ENCODE peak calls at places on chromosomes 11 and 22, in ten cellular contexts. One of them, this sample, is unnamed.

GRCh38 chr11:74255741-74256369 is 55.6 kb downstream of the P4HA3 start:
- DNase-seq in HCT116: peak; percentile 29
- DNase-seq in gastrocnemius medialis: peak; percentile 36
- DNase-seq in uterus: peak; percentile 60
- DNase-seq in IMR-90: peak; percentile 63
- DNase-seq in thyroid gland: peak; percentile 65
- DNase-seq in tibial nerve: no peak
- DNase-seq in vagina: no peak
- DNase-seq in H1: peak; percentile 54
- DNase-seq in Peyer's patch: peak; percentile 78
- DNase-seq in this sample: no peak

GRCh38 chr11:108871152-108871551 is 206.3 kb downstream of the DDX10 start:
- DNase-seq in HCT116: no peak
- DNase-seq in gastrocnemius medialis: no peak
- DNase-seq in uterus: no peak
- DNase-seq in IMR-90: peak; percentile 75
- DNase-seq in thyroid gland: peak; percentile 4
- DNase-seq in tibial nerve: no peak
- DNase-seq in vagina: no peak
- DNase-seq in H1: no peak
- DNase-seq in Peyer's patch: peak; percentile 46
- DNase-seq in this sample: no peak

GRCh38 chr11:110432713-110433392 is 3.1 kb downstream of the FDX1 start:
- DNase-seq in HCT116: no peak
- DNase-seq in gastrocnemius medialis: no peak
- DNase-seq in uterus: no peak
- DNase-seq in IMR-90: peak; percentile 60
- DNase-seq in thyroid gland: no peak
- DNase-seq in tibial nerve: no peak
- DNase-seq in vagina: no peak
- DNase-seq in H1: no peak
- DNase-seq in Peyer's patch: no peak
- DNase-seq in this sample: no peak

GRCh38 chr11:97934572-97935208 is 1086.1 kb upstream of the CNTN5 start:
- DNase-seq in HCT116: no peak
- DNase-seq in gastrocnemius medialis: no peak
- DNase-seq in uterus: no peak
- DNase-seq in IMR-90: no peak
- DNase-seq in thyroid gland: no peak
- DNase-seq in tibial nerve: no peak
- DNase-seq in vagina: no peak
- DNase-seq in H1: no peak
- DNase-seq in Peyer's patch: no peak
- DNase-seq in this sample: no peak

GRCh38 chr11:61083601-61084147 is 18.6 kb upstream of the CD5 start:
- DNase-seq in HCT116: no peak
- DNase-seq in gastrocnemius medialis: no peak
- DNase-seq in uterus: no peak
- DNase-seq in IMR-90: no peak
- DNase-seq in thyroid gland: no peak
- DNase-seq in tibial nerve: no peak
- DNase-seq in vagina: no peak
- DNase-seq in H1: no peak
- DNase-seq in Peyer's patch: peak; percentile 79
- DNase-seq in this sample: no peak

GRCh38 chr11:1854132-1854948 is 1.5 kb downstream of the LSP1 start:
- DNase-seq in HCT116: no peak
- DNase-seq in gastrocnemius medialis: peak; percentile 86
- DNase-seq in uterus: no peak
- DNase-seq in IMR-90: no peak
- DNase-seq in thyroid gland: no peak
- DNase-seq in tibial nerve: no peak
- DNase-seq in vagina: no peak
- DNase-seq in H1: no peak
- DNase-seq in Peyer's patch: no peak
- DNase-seq in this sample: no peak

GRCh38 chr11:47163198-47163597 is 13.5 kb downstream of the ARFGAP2 start:
- DNase-seq in HCT116: no peak
- DNase-seq in gastrocnemius medialis: no peak
- DNase-seq in uterus: no peak
- DNase-seq in IMR-90: no peak
- DNase-seq in thyroid gland: no peak
- DNase-seq in tibial nerve: no peak
- DNase-seq in vagina: no peak
- DNase-seq in H1: no peak
- DNase-seq in Peyer's patch: no peak
- DNase-seq in this sample: no peak

GRCh38 chr11:116192509-116193206 is 580.1 kb downstream of the BUD13 start:
- DNase-seq in HCT116: no peak
- DNase-seq in gastrocnemius medialis: no peak
- DNase-seq in uterus: no peak
- DNase-seq in IMR-90: no peak
- DNase-seq in thyroid gland: no peak
- DNase-seq in tibial nerve: no peak
- DNase-seq in vagina: no peak
- DNase-seq in H1: no peak
- DNase-seq in Peyer's patch: no peak
- DNase-seq in this sample: no peak

GRCh38 chr11:124219126-124219525 is 21.8 kb upstream of the OR8G1 start:
- DNase-seq in HCT116: no peak
- DNase-seq in gastrocnemius medialis: no peak
- DNase-seq in uterus: no peak
- DNase-seq in IMR-90: no peak
- DNase-seq in thyroid gland: no peak
- DNase-seq in tibial nerve: no peak
- DNase-seq in vagina: no peak
- DNase-seq in H1: no peak
- DNase-seq in Peyer's patch: no peak
- DNase-seq in this sample: no peak

GRCh38 chr11:71490731-71491390 is 36.2 kb upstream of the KRTAP5-7 start:
- DNase-seq in HCT116: no peak
- DNase-seq in gastrocnemius medialis: peak; percentile 2
- DNase-seq in uterus: peak; percentile 7
- DNase-seq in IMR-90: no peak
- DNase-seq in thyroid gland: no peak
- DNase-seq in tibial nerve: no peak
- DNase-seq in vagina: no peak
- DNase-seq in H1: peak; percentile 37
- DNase-seq in Peyer's patch: no peak
- DNase-seq in this sample: peak; percentile 74

GRCh38 chr11:115421338-115422012 is 82.7 kb downstream of the CADM1 start:
- DNase-seq in HCT116: no peak
- DNase-seq in gastrocnemius medialis: no peak
- DNase-seq in uterus: no peak
- DNase-seq in IMR-90: no peak
- DNase-seq in thyroid gland: peak; percentile 18
- DNase-seq in tibial nerve: no peak
- DNase-seq in vagina: no peak
- DNase-seq in H1: no peak
- DNase-seq in Peyer's patch: no peak
- DNase-seq in this sample: no peak

GRCh38 chr11:34605481-34606325 is 15.2 kb upstream of the EHF start:
- DNase-seq in HCT116: no peak
- DNase-seq in gastrocnemius medialis: no peak
- DNase-seq in uterus: no peak
- DNase-seq in IMR-90: no peak
- DNase-seq in thyroid gland: no peak
- DNase-seq in tibial nerve: no peak
- DNase-seq in vagina: no peak
- DNase-seq in H1: no peak
- DNase-seq in Peyer's patch: no peak
- DNase-seq in this sample: no peak

GRCh38 chr22:46454910-46455269 is 82.5 kb downstream of the CELSR1 start:
- DNase-seq in HCT116: peak; percentile 65
- DNase-seq in gastrocnemius medialis: no peak
- DNase-seq in uterus: no peak
- DNase-seq in IMR-90: peak; percentile 10
- DNase-seq in thyroid gland: no peak
- DNase-seq in tibial nerve: no peak
- DNase-seq in vagina: no peak
- DNase-seq in H1: no peak
- DNase-seq in Peyer's patch: no peak
- DNase-seq in this sample: no peak

GRCh38 chr11:8263109-8263768 is 439 bp downstream of the LMO1 start:
- DNase-seq in HCT116: no peak
- DNase-seq in gastrocnemius medialis: peak; percentile 21
- DNase-seq in uterus: no peak
- DNase-seq in IMR-90: no peak
- DNase-seq in thyroid gland: no peak
- DNase-seq in tibial nerve: no peak
- DNase-seq in vagina: no peak
- DNase-seq in H1: peak; percentile 68
- DNase-seq in Peyer's patch: peak; percentile 30
- DNase-seq in this sample: peak; percentile 81

GRCh38 chr11:119056397-119056999 is 507 bp downstream of the HYOU1 start:
- DNase-seq in HCT116: no peak
- DNase-seq in gastrocnemius medialis: peak; percentile 28
- DNase-seq in uterus: no peak
- DNase-seq in IMR-90: peak; percentile 3
- DNase-seq in thyroid gland: peak; percentile 44
- DNase-seq in tibial nerve: no peak
- DNase-seq in vagina: no peak
- DNase-seq in H1: peak; percentile 84
- DNase-seq in Peyer's patch: peak; percentile 74
- DNase-seq in this sample: peak; percentile 24
- TF ChIP-seq CTCF in HCT116: no peak
- TF ChIP-seq CTCF in gastrocnemius medialis: no peak
- TF ChIP-seq CTCF in uterus: no peak
- TF ChIP-seq CTCF in IMR-90: no peak
- TF ChIP-seq CTCF in thyroid gland: no peak
- TF ChIP-seq CTCF in tibial nerve: no peak
- TF ChIP-seq CTCF in vagina: no peak
- TF ChIP-seq CTCF in H1: no peak
- TF ChIP-seq CTCF in Peyer's patch: no peak
- TF ChIP-seq CTCF in this sample: no peak

GRCh38 chr22:20783844-20784723 is 10.2 kb downstream of the SERPIND1 start:
- DNase-seq in HCT116: peak; percentile 34
- DNase-seq in gastrocnemius medialis: no peak
- DNase-seq in uterus: no peak
- DNase-seq in IMR-90: peak; percentile 74
- DNase-seq in thyroid gland: peak; percentile 53
- DNase-seq in tibial nerve: no peak
- DNase-seq in vagina: no peak
- DNase-seq in H1: peak; percentile 56
- DNase-seq in Peyer's patch: peak; percentile 84
- DNase-seq in this sample: peak; percentile 27
- TF ChIP-seq POLR2A in HCT116: no peak
- TF ChIP-seq POLR2A in gastrocnemius medialis: no peak
- TF ChIP-seq POLR2A in uterus: no peak
- TF ChIP-seq POLR2A in IMR-90: no peak
- TF ChIP-seq POLR2A in thyroid gland: no peak
- TF ChIP-seq POLR2A in tibial nerve: no peak
- TF ChIP-seq POLR2A in vagina: no peak
- TF ChIP-seq POLR2A in H1: no peak
- TF ChIP-seq POLR2A in Peyer's patch: no peak
- TF ChIP-seq POLR2A in this sample: no peak

GRCh38 chr11:62433141-62433543 is 14.3 kb downstream of the SCGB1A1 start:
- DNase-seq in HCT116: no peak
- DNase-seq in gastrocnemius medialis: no peak
- DNase-seq in uterus: no peak
- DNase-seq in IMR-90: no peak
- DNase-seq in thyroid gland: no peak
- DNase-seq in tibial nerve: no peak
- DNase-seq in vagina: no peak
- DNase-seq in H1: no peak
- DNase-seq in Peyer's patch: no peak
- DNase-seq in this sample: no peak

GRCh38 chr11:62432695-62433094 is 13.9 kb downstream of the SCGB1A1 start:
- DNase-seq in HCT116: no peak
- DNase-seq in gastrocnemius medialis: no peak
- DNase-seq in uterus: no peak
- DNase-seq in IMR-90: no peak
- DNase-seq in thyroid gland: no peak
- DNase-seq in tibial nerve: no peak
- DNase-seq in vagina: no peak
- DNase-seq in H1: no peak
- DNase-seq in Peyer's patch: no peak
- DNase-seq in this sample: no peak

GRCh38 chr11:62428871-62429601 is 10.2 kb downstream of the SCGB1A1 start:
- DNase-seq in HCT116: no peak
- DNase-seq in gastrocnemius medialis: no peak
- DNase-seq in uterus: no peak
- DNase-seq in IMR-90: no peak
- DNase-seq in thyroid gland: no peak
- DNase-seq in tibial nerve: no peak
- DNase-seq in vagina: peak; percentile 72
- DNase-seq in H1: no peak
- DNase-seq in Peyer's patch: no peak
- DNase-seq in this sample: no peak

GRCh38 chr11:62430350-62430749 is 11.5 kb downstream of the SCGB1A1 start:
- DNase-seq in HCT116: no peak
- DNase-seq in gastrocnemius medialis: no peak
- DNase-seq in uterus: no peak
- DNase-seq in IMR-90: no peak
- DNase-seq in thyroid gland: no peak
- DNase-seq in tibial nerve: no peak
- DNase-seq in vagina: no peak
- DNase-seq in H1: no peak
- DNase-seq in Peyer's patch: no peak
- DNase-seq in this sample: no peak

GRCh38 chr11:62431171-62431895 is 12.5 kb downstream of the SCGB1A1 start:
- DNase-seq in HCT116: no peak
- DNase-seq in gastrocnemius medialis: no peak
- DNase-seq in uterus: no peak
- DNase-seq in IMR-90: peak; percentile 92
- DNase-seq in thyroid gland: no peak
- DNase-seq in tibial nerve: no peak
- DNase-seq in vagina: no peak
- DNase-seq in H1: no peak
- DNase-seq in Peyer's patch: no peak
- DNase-seq in this sample: no peak
- H3K4me3 ChIP-seq in HCT116: no peak overlapping the region
- H3K4me3 ChIP-seq in gastrocnemius medialis: no peak overlapping the region
- H3K4me3 ChIP-seq in uterus: no peak overlapping the region
- H3K4me3 ChIP-seq in IMR-90: no peak overlapping the region
- H3K4me3 ChIP-seq in thyroid gland: no peak overlapping the region
- H3K4me3 ChIP-seq in tibial nerve: no peak overlapping the region
- H3K4me3 ChIP-seq in vagina: no peak overlapping the region
- H3K4me3 ChIP-seq in H1: no peak overlapping the region
- H3K4me3 ChIP-seq in Peyer's patch: no peak overlapping the region
- H3K4me3 ChIP-seq in this sample: no peak overlapping the region

GRCh38 chr11:66864924-66865697 is 8.2 kb downstream of the LRFN4 start:
- DNase-seq in HCT116: no peak
- DNase-seq in gastrocnemius medialis: no peak
- DNase-seq in uterus: no peak
- DNase-seq in IMR-90: no peak
- DNase-seq in thyroid gland: no peak
- DNase-seq in tibial nerve: no peak
- DNase-seq in vagina: no peak
- DNase-seq in H1: no peak
- DNase-seq in Peyer's patch: no peak
- DNase-seq in this sample: no peak
- TF ChIP-seq CTCF in HCT116: no peak
- TF ChIP-seq CTCF in gastrocnemius medialis: no peak
- TF ChIP-seq CTCF in uterus: no peak
- TF ChIP-seq CTCF in IMR-90: no peak
- TF ChIP-seq CTCF in thyroid gland: no peak
- TF ChIP-seq CTCF in tibial nerve: no peak
- TF ChIP-seq CTCF in vagina: no peak
- TF ChIP-seq CTCF in H1: no peak
- TF ChIP-seq CTCF in Peyer's patch: no peak
- TF ChIP-seq CTCF in this sample: no peak

This sample was measured in lower leg skin.